ENCODE peak calls at places on chromosomes 16 and 17, in four cellular contexts. One of them, this sample, is unnamed.

GRCh38 chr17:45195424-45195823 is 26.3 kb upstream of the FMNL1 start:
- DNase-seq in transverse colon: no peak
- DNase-seq in stomach: no peak
- DNase-seq in pancreas: no peak
- DNase-seq in this sample: no peak

GRCh38 chr17:49588312-49588711 is 12.6 kb downstream of the NXPH3 start:
- DNase-seq in stomach: no peak
- DNase-seq in transverse colon: no peak
- DNase-seq in pancreas: no peak
- DNase-seq in this sample: no peak

GRCh38 chr17:15942207-15942833 is 2.6 kb upstream of the ADORA2B start:
- DNase-seq in stomach: no peak
- DNase-seq in pancreas: no peak
- DNase-seq in transverse colon: no peak
- DNase-seq in this sample: no peak

GRCh38 chr17:73801455-73802100 is 157.3 kb upstream of the SDK2 start:
- DNase-seq in pancreas: no peak
- DNase-seq in stomach: no peak
- DNase-seq in transverse colon: no peak
- DNase-seq in this sample: no peak

GRCh38 chr16:30367349-30368009 is 2.8 kb downstream of the TBC1D10B start:
- DNase-seq in stomach: no peak
- DNase-seq in transverse colon: no peak
- DNase-seq in pancreas: no peak
- DNase-seq in this sample: no peak

GRCh38 chr17:29169806-29170591 is 10.2 kb downstream of the MYO18A start:
- DNase-seq in stomach: no peak
- DNase-seq in transverse colon: no peak
- DNase-seq in pancreas: no peak
- DNase-seq in this sample: no peak

GRCh38 chr16:88602091-88602490 is 31.9 kb downstream of the ZC3H18 start:
- DNase-seq in pancreas: no peak
- DNase-seq in stomach: no peak
- DNase-seq in transverse colon: no peak
- DNase-seq in this sample: no peak

GRCh38 chr16:2048116-2048543 is 345 bp downstream of the TSC2 start:
- DNase-seq in stomach: no peak
- DNase-seq in pancreas: no peak
- DNase-seq in transverse colon: peak; percentile 41
- DNase-seq in this sample: no peak

GRCh38 chr17:52823155-52823554 is 664.6 kb upstream of the CA10 start:
- DNase-seq in pancreas: no peak
- DNase-seq in stomach: no peak
- DNase-seq in transverse colon: no peak
- DNase-seq in this sample: no peak
- H3K4me3 ChIP-seq in pancreas: no peak overlapping the region
- H3K4me3 ChIP-seq in stomach: no peak overlapping the region
- H3K4me3 ChIP-seq in transverse colon: no peak overlapping the region
- H3K4me3 ChIP-seq in this sample: no peak overlapping the region

GRCh38 chr17:63649813-63650212 is 27.6 kb downstream of the MAP3K3 start:
- DNase-seq in pancreas: no peak
- DNase-seq in transverse colon: no peak
- DNase-seq in stomach: no peak
- DNase-seq in this sample: no peak

GRCh38 chr17:63645775-63646491 is 23.7 kb downstream of the MAP3K3 start:
- DNase-seq in pancreas: no peak
- DNase-seq in transverse colon: no peak
- DNase-seq in stomach: no peak
- DNase-seq in this sample: no peak

GRCh38 chr17:63647065-63647725 is 25.0 kb downstream of the MAP3K3 start:
- DNase-seq in transverse colon: no peak
- DNase-seq in pancreas: no peak
- DNase-seq in stomach: no peak
- DNase-seq in this sample: no peak

GRCh38 chr17:63646492-63646815 is 24.2 kb downstream of the MAP3K3 start:
- DNase-seq in pancreas: no peak
- DNase-seq in transverse colon: no peak
- DNase-seq in stomach: no peak
- DNase-seq in this sample: no peak

GRCh38 chr17:63647936-63648335 is 25.7 kb downstream of the MAP3K3 start:
- DNase-seq in transverse colon: no peak
- DNase-seq in stomach: no peak
- DNase-seq in pancreas: no peak
- DNase-seq in this sample: no peak
- H3K36me3 ChIP-seq in transverse colon: no peaks in the 10 kb centered on the region
- H3K36me3 ChIP-seq in stomach: peaks cover 48% of the 10 kb centered on the region
- H3K36me3 ChIP-seq in pancreas: no peaks in the 10 kb centered on the region
- H3K36me3 ChIP-seq in this sample: peaks cover 28% of the 10 kb centered on the region

DNA sequence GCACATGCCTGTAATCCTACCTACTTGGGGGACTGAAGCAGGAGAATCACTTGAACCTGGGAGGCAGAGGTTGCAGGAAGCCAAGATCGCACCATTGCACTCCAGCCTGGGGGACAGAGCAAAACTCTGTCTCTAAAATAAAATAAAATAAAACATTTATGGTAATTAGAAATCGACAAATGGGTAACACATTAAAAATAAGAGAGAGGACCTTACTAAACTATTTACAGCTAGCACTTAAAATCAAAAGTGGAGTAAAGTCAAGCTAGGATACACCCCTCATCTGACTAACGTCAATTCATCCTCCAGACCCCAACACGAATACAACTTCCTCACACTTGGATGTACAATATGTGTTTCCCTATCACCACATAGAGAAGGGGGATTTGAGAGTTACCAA is 27.8 kb upstream of the RHOT1 start:
- DNase-seq in pancreas: no peak
- DNase-seq in transverse colon: no peak
- DNase-seq in stomach: no peak
- DNase-seq in this sample: no peak
- H3K4me3 ChIP-seq in pancreas: no peak overlapping the region
- H3K4me3 ChIP-seq in transverse colon: no peak overlapping the region
- H3K4me3 ChIP-seq in stomach: no peak overlapping the region
- H3K4me3 ChIP-seq in this sample: no peak overlapping the region

GRCh38 chr16:69942099-69942491 is 9.0 kb upstream of the CLEC18A start:
- DNase-seq in transverse colon: no peak
- DNase-seq in stomach: no peak
- DNase-seq in pancreas: no peak
- DNase-seq in this sample: no peak

GRCh38 chr16:69938981-69939820 is 11.9 kb upstream of the CLEC18A start:
- DNase-seq in stomach: no peak
- DNase-seq in transverse colon: no peak
- DNase-seq in pancreas: no peak
- DNase-seq in this sample: no peak

GRCh38 chr16:69941251-69942098 is 9.7 kb upstream of the CLEC18A start:
- DNase-seq in stomach: no peak
- DNase-seq in transverse colon: no peak
- DNase-seq in pancreas: no peak
- DNase-seq in this sample: no peak

GRCh38 chr16:69940676-69941075 is 10.5 kb upstream of the CLEC18A start:
- DNase-seq in stomach: no peak
- DNase-seq in pancreas: no peak
- DNase-seq in transverse colon: no peak
- DNase-seq in this sample: no peak

GRCh38 chr16:69939821-69940585 is 11.1 kb upstream of the CLEC18A start:
- DNase-seq in stomach: no peak
- DNase-seq in pancreas: no peak
- DNase-seq in transverse colon: no peak
- DNase-seq in this sample: no peak
- H3K36me3 ChIP-seq in stomach: peaks cover 76% of the 10 kb centered on the region
- H3K36me3 ChIP-seq in pancreas: peaks cover 61% of the 10 kb centered on the region
- H3K36me3 ChIP-seq in transverse colon: no peaks in the 10 kb centered on the region
- H3K36me3 ChIP-seq in this sample: peaks cover 52% of the 10 kb centered on the region

DNA sequence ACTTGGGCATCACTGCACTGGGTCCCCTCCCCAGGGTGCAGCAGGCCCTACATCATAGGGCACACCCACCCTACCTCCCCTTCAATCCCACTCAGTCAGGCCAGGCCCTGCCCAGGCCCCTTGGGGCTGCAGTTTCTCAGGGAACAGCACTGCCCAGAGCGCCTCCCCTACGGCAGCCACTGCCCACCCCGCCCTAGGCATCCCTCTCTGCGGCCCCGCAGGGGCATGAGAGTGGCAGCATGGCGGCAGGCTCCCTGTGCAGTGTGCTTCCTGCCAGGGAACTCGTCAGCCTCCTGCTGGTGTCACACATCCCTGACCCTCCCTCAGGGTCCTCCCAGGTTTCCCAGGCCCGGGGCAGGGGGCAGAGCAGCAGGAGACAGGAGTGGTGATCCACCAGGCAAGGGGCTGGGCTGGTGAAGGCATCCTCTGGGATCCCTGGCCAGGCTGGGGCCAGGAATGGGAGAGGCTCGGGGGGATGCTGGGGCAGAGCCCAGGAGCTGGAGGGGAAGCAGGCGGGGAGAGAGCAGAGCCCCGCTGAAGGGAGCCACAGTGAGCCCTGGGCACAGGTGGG is 16.2 kb upstream of the BAHCC1 start:
- DNase-seq in transverse colon: no peak
- DNase-seq in pancreas: peak; percentile 33
- DNase-seq in stomach: no peak
- DNase-seq in this sample: no peak
- H3K4me3 ChIP-seq in transverse colon: no peak overlapping the region
- H3K4me3 ChIP-seq in pancreas: no peak overlapping the region
- H3K4me3 ChIP-seq in stomach: peak overlapping the region; percentile 38
- H3K4me3 ChIP-seq in this sample: no peak overlapping the region

GRCh38 chr16:85780281-85780680 is 19.1 kb downstream of the EMC8 start:
- DNase-seq in transverse colon: no peak
- DNase-seq in stomach: no peak
- DNase-seq in pancreas: no peak
- DNase-seq in this sample: no peak
- H3K36me3 ChIP-seq in transverse colon: no peaks in the 10 kb centered on the region
- H3K36me3 ChIP-seq in stomach: peaks cover 65% of the 10 kb centered on the region
- H3K36me3 ChIP-seq in pancreas: peaks cover 21% of the 10 kb centered on the region
- H3K36me3 ChIP-seq in this sample: peaks cover 36% of the 10 kb centered on the region